ENCODE peak calls at places on chromosomes 3 and 15, in seven cellular contexts. S, A, J, G, U, M and K are unnamed samples.
A peak's percentile ranks its signal among the peaks of the same experiment; 100 is the strongest.

GRCh38 chr3:126858887-126859286 is 124.0 kb upstream of the PLXNA1 start:
- DNase-seq in S (no peak), A (no peak), J (peak; percentile 36), G (peak; percentile 96), U (no peak), M (no peak), K (peak; percentile 90)

GRCh38 chr15:98554272-98555172 is 93.8 kb upstream of the IGF1R start:
- DNase-seq in S (no peak), A (no peak), J (no peak), G (no peak), U (no peak), M (no peak), K (no peak)

GRCh38 chr15:69373406-69373805 is 40.7 kb upstream of the KIF23 start:
- DNase-seq in S (no peak), A (no peak), J (no peak), G (no peak), U (no peak), M (no peak), K (no peak)

GRCh38 chr3:9862391-9863235 is 17.4 kb downstream of the CIDEC start:
- DNase-seq in S (peak; percentile 44), A (no peak), J (no peak), G (no peak), U (peak; percentile 74), M (no peak), K (no peak)

GRCh38 chr3:195818301-195818700 is 6.6 kb upstream of the MUC4 start:
- DNase-seq in S (no peak), A (no peak), J (no peak), G (no peak), U (no peak), M (no peak), K (no peak)

GRCh38 chr3:51982838-51983577 is at the start of gene ACY1:
- DNase-seq in S (peak; percentile 79), A (no peak), J (peak; percentile 26), G (peak; percentile 70), U (peak; percentile 88), M (peak; percentile 64), K (no peak)

GRCh38 chr15:93152264-93152884 is 63.4 kb upstream of the RGMA start:
- DNase-seq in S (no peak), A (no peak), J (no peak), G (no peak), U (no peak), M (no peak), K (no peak)

GRCh38 chr3:171374661-171375285 is 85.4 kb downstream of the TNIK start:
- DNase-seq in S (no peak), A (no peak), J (no peak), G (peak; percentile 85), U (no peak), M (no peak), K (no peak)

GRCh38 chr3:112635674-112636073 is 5.3 kb downstream of the CCDC80 start:
- DNase-seq in S (no peak), A (no peak), J (no peak), G (no peak), U (no peak), M (no peak), K (no peak)

GRCh38 chr3:197953325-197953724 is 3.3 kb downstream of the RPL35A start:
- DNase-seq in S (no peak), A (no peak), J (no peak), G (no peak), U (no peak), M (no peak), K (no peak)